ENCODE peak calls at places on chromosomes 3 and 15, in seven cellular contexts. J is colonic mucosa, D is mucosa of descending colon, U is left lung, K is stomach, C is neural crest cell, B is GM06990. M is an unnamed sample.
A peak's percentile ranks its signal among the peaks of the same experiment; 100 is the strongest.

GRCh38 chr3:131725414-131725813 is 222.6 kb upstream of the MRPL3 start:
- DNase-seq in J (no peak), D (no peak), U (no peak), K (no peak), C (no peak), B (no peak), M (no peak)

GRCh38 chr15:66937588-66937987 is 127.8 kb upstream of the SMAD3 start:
- DNase-seq in J (no peak), D (no peak), U (no peak), K (no peak), C (no peak), B (no peak), M (no peak)

GRCh38 chr15:40984963-40985362 is 31.7 kb downstream of the CHAC1 start:
- DNase-seq in J (no peak), D (no peak), U (no peak), K (no peak), C (no peak), B (no peak), M (no peak)

GRCh38 chr15:63056843-63057242 is 14.3 kb downstream of the TPM1 start:
- DNase-seq in J (no peak), D (no peak), U (no peak), K (peak; percentile 50), C (no peak), B (no peak), M (no peak)

GRCh38 chr3:151301787-151302186 is 14.8 kb downstream of the GPR87 start:
- DNase-seq in J (no peak), D (no peak), U (no peak), K (no peak), C (no peak), B (no peak), M (no peak)

GRCh38 chr3:35936571-35936970 is 297.2 kb downstream of the ARPP21 start:
- DNase-seq in J (no peak), D (no peak), U (no peak), K (no peak), C (no peak), B (no peak), M (no peak)

GRCh38 chr3:184822081-184822480 is 10.1 kb downstream of the VPS8 start:
- DNase-seq in J (no peak), D (no peak), U (no peak), K (no peak), C (no peak), B (no peak), M (no peak)

GRCh38 chr15:68711406-68711805 is 109.3 kb downstream of the ANP32A start:
- DNase-seq in J (no peak), D (no peak), U (no peak), K (no peak), C (no peak), B (no peak), M (no peak)

GRCh38 chr3:176566757-176567156 is 630.5 kb downstream of the TBL1XR1 start:
- DNase-seq in J (no peak), D (no peak), U (no peak), K (no peak), C (no peak), B (no peak), M (no peak)

GRCh38 chr15:29696950-29697738 is 125.1 kb downstream of the TJP1 start:
- DNase-seq in J (no peak), D (no peak), U (no peak), K (no peak), C (no peak), B (no peak), M (no peak)
- TF ChIP-seq CTCF in J (no peak), D (no peak), U (no peak), K (no peak), C (no peak), B (no peak), M (no peak)

DNA sequence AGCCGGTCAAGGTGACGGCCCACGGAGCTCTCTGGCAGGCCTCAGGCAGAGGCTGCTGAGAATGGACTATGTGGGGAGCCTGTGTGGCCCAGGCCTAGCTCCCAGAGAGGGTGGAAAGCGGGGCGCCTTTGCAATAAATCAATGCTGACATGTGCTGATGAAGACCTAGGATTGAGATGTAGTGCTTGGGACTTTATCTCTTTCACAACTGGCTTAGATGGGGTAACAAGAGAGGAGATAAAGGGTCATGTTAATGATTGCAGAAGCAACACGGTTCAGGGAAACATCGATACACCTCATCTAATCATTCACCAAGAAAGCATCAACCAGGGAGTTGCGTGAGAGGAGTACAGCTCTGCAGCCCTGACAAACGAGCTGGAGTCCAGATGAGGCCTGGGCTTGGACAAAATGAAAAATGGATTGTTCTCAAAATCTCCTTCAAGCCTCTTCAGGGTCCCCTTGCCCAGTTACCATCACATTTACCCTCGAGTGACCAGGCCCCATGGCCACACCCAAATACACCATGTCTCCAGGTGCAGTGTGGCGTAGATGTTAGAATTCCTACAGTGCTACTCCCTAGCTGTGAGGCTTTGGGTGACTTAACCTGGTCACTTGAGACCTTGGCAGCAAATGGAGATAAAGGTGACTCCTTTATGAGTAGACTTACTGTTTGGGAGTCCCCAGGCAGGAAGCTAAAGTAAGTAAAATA is 146.4 kb upstream of the LIPC start:
- DNase-seq in J (no peak), D (no peak), U (no peak), K (no peak), C (no peak), B (no peak), M (no peak)
- TF ChIP-seq CTCF in J (no peak), D (no peak), U (no peak), K (no peak), C (no peak), B (no peak), M (no peak)

DNA sequence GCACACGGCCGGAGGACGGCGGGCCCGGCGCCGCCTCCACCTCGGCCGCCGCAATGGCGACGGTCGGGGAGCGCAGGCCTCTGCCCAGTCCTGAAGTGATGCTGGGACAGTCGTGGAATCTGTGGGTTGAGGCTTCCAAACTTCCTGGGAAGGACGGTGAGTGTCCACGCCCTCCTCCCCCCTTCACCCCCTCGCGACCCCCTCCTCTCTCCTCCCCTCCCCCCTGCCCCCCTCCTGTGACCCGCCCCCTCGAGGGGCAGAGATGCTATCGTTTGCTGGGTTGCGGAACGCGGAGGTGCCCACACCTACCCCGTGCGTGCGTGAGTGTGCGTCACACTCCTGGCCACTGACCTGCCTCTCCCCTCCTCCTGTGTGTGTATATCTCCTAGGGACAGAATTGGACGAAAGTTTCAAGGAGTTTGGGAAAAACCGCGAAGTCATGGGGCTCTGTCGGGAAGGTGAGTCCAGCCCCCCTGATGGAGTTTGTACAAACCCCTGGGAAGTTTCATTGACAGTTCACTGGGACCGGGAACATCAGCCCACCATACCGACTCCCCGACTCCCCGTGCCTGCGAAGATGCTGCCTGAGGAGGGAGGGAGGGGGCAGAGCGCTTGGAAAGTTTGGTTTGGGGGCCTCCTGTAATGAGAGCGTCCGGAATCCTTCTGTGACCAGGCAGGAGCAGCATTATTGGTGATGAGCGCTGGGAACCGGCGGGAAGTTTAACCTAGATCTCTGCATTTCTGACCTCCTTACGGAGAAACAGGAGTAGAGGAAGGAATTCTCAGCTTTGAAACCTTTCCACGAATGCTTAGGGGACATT is 795 bp upstream of the SCAANT1 start:
- DNase-seq in J (peak; percentile 65), D (peak; percentile 86), U (peak; percentile 82), K (peak; percentile 76), C (no peak), B (no peak), M (peak; percentile 31)
- TF ChIP-seq CTCF in J (no peak), D (no peak), U (no peak), K (no peak), C (no peak), B (no peak), M (no peak)

DNA sequence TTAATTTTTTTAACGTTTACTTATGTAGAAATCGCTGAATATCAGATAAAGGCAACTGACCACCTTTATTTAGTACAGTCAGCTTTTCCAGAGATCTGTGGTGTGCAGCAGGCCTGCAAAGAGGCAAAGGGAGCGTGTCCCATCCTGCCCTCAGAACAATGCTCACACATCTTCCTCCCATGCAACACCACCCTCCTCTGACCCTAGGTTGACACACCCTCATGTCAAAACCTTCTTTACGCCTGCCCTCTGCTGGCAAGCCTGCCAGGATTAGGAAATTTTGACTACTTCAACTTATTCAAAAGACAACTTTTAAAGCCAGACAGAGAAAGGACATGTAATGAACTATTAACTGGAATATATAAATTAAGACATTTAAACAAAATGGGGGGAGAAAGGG is 513.7 kb downstream of the FOXP1 start:
- DNase-seq in J (peak; percentile 85), D (peak; percentile 61), U (no peak), K (peak; percentile 53), C (peak; percentile 31), B (no peak), M (peak; percentile 69)
- TF ChIP-seq CTCF in J (peak; percentile 40), D (peak; percentile 31), U (peak; percentile 40), K (peak; percentile 25), C (peak; percentile 63), B (peak; percentile 31), M (peak; percentile 55)

DNA sequence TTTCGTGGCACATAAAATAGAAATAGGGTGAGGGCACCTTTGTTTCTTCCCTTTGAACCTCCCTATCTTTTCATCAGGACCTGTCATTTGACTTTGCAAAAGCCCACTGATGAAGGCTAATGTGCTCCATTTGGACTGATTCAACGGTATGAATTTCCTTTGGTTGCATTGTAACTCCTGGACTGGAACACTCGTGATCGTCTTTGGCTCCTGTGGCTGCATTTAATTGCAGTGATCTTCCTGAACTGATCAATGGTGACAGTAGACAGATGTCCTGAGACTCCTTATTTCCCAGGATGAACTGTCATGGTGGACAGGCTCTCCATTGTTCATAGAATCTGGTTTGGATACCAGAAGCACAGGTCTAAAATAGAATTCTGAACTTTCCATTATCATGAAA is 224.8 kb upstream of the GAP43 start:
- DNase-seq in J (no peak), D (no peak), U (no peak), K (no peak), C (no peak), B (no peak), M (no peak)
- TF ChIP-seq CTCF in J (no peak), D (no peak), U (no peak), K (no peak), C (no peak), B (no peak), M (no peak)

GRCh38 chr3:161503271-161503670 is 6.7 kb downstream of the OTOL1 start:
- DNase-seq in J (no peak), D (no peak), U (peak; percentile 51), K (no peak), C (no peak), B (no peak), M (no peak)
- TF ChIP-seq CTCF in J (no peak), D (no peak), U (no peak), K (no peak), C (no peak), B (no peak), M (no peak)

GRCh38 chr3:147422934-147423599 is 13.9 kb downstream of the ZIC1 start:
- DNase-seq in J (no peak), D (no peak), U (no peak), K (no peak), C (no peak), B (no peak), M (peak; percentile 44)

GRCh38 chr3:147420361-147421183 is 11.4 kb downstream of the ZIC1 start:
- DNase-seq in J (no peak), D (no peak), U (no peak), K (no peak), C (no peak), B (no peak), M (no peak)

GRCh38 chr3:147419731-147420360 is 10.7 kb downstream of the ZIC1 start:
- DNase-seq in J (no peak), D (no peak), U (no peak), K (no peak), C (no peak), B (no peak), M (no peak)

GRCh38 chr3:147422226-147422933 is 13.2 kb downstream of the ZIC1 start:
- DNase-seq in J (no peak), D (no peak), U (no peak), K (no peak), C (no peak), B (no peak), M (no peak)

GRCh38 chr3:147421184-147421912 is 12.2 kb downstream of the ZIC1 start:
- DNase-seq in J (no peak), D (no peak), U (peak; percentile 61), K (no peak), C (no peak), B (no peak), M (peak; percentile 33)
- TF ChIP-seq CTCF in J (no peak), D (no peak), U (no peak), K (no peak), C (no peak), B (no peak), M (no peak)

M was measured in endothelial cell.